ENCODE peak calls at places on chromosomes 1 and 21, in eight cellular contexts. X, Y, N, H, E, T, A and Z are unnamed samples.

GRCh38 chr1:86062458-86062857 is 94.1 kb downstream of the COL24A1 start:
- DNase-seq in X (no peak), Y (no peak), N (no peak), H (no peak), E (no peak), T (no peak), A (no peak), Z (no peak)

GRCh38 chr21:41207401-41208388 is 39.7 kb downstream of the BACE2 start:
- DNase-seq in X (no peak), Y (peak), N (no peak), H (peak), E (no peak), T (peak), A (peak), Z (no peak)

GRCh38 chr1:193216920-193217319 is 30.5 kb upstream of the B3GALT2 start:
- DNase-seq in X (no peak), Y (no peak), N (no peak), H (no peak), E (no peak), T (peak), A (no peak), Z (no peak)

GRCh38 chr1:39671793-39672550 is at the start of gene NT5C1A:
- DNase-seq in X (peak), Y (peak), N (no peak), H (no peak), E (no peak), T (peak), A (no peak), Z (peak)

GRCh38 chr1:238861342-238861741 is 525.0 kb upstream of the CHRM3 start:
- DNase-seq in X (no peak), Y (no peak), N (no peak), H (no peak), E (no peak), T (no peak), A (no peak), Z (no peak)

GRCh38 chr1:181789395-181789794 is 272.1 kb downstream of the ZNF648 start:
- DNase-seq in X (no peak), Y (no peak), N (no peak), H (no peak), E (no peak), T (no peak), A (no peak), Z (no peak)

GRCh38 chr1:32361308-32361673 is 994 bp downstream of the FAM229A start:
- DNase-seq in X (no peak), Y (peak), N (no peak), H (no peak), E (no peak), T (no peak), A (no peak), Z (no peak)

GRCh38 chr1:68174173-68175113 is 57.9 kb downstream of the WLS start:
- DNase-seq in X (peak), Y (peak), N (no peak), H (peak), E (no peak), T (no peak), A (peak), Z (peak)

GRCh38 chr1:40861227-40862003 is 748 bp downstream of the CITED4 start:
- DNase-seq in X (peak), Y (peak), N (peak), H (no peak), E (no peak), T (peak), A (no peak), Z (peak)

GRCh38 chr1:154529308-154529707 is 27.1 kb upstream of the SHE start:
- DNase-seq in X (no peak), Y (no peak), N (no peak), H (no peak), E (no peak), T (no peak), A (no peak), Z (no peak)

GRCh38 chr1:234997201-234998173 is 131.2 kb downstream of the TOMM20 start:
- DNase-seq in X (peak), Y (peak), N (no peak), H (peak), E (no peak), T (peak), A (peak), Z (no peak)

GRCh38 chr1:189899686-189900495 is 577.8 kb downstream of the BRINP3 start:
- DNase-seq in X (no peak), Y (no peak), N (no peak), H (no peak), E (no peak), T (no peak), A (no peak), Z (no peak)

GRCh38 chr1:85656256-85656655 is 52.0 kb downstream of the ZNHIT6 start:
- DNase-seq in X (no peak), Y (no peak), N (no peak), H (no peak), E (no peak), T (no peak), A (no peak), Z (no peak)

GRCh38 chr1:41241748-41242644 is at the start of gene SCMH1:
- DNase-seq in X (peak), Y (peak), N (peak), H (no peak), E (peak), T (peak), A (no peak), Z (peak)

GRCh38 chr1:27602510-27603319 is 1.2 kb downstream of the AHDC1 start:
- DNase-seq in X (no peak), Y (peak), N (no peak), H (no peak), E (no peak), T (peak), A (no peak), Z (peak)

GRCh38 chr1:201255470-201256362 is 27.6 kb upstream of the PKP1 start:
- DNase-seq in X (no peak), Y (no peak), N (no peak), H (no peak), E (peak), T (no peak), A (no peak), Z (no peak)

GRCh38 chr1:226626577-226626956 is 78.0 kb downstream of the STUM start:
- DNase-seq in X (peak), Y (peak), N (peak), H (no peak), E (peak), T (peak), A (no peak), Z (no peak)

GRCh38 chr1:156648951-156649350 is 7.0 kb downstream of the BCAN start:
- DNase-seq in X (no peak), Y (no peak), N (no peak), H (no peak), E (no peak), T (no peak), A (no peak), Z (no peak)

GRCh38 chr21:45698493-45698947 is 55.0 kb downstream of the PCBP3 start:
- DNase-seq in X (peak), Y (no peak), N (no peak), H (peak), E (no peak), T (peak), A (peak), Z (no peak)

GRCh38 chr1:8816306-8816705 is 1.1 kb downstream of the RERE start:
- DNase-seq in X (no peak), Y (no peak), N (no peak), H (no peak), E (no peak), T (no peak), A (no peak), Z (no peak)

GRCh38 chr1:180061019-180061418 is 93.7 kb upstream of the QSOX1 start:
- DNase-seq in X (no peak), Y (no peak), N (no peak), H (no peak), E (no peak), T (no peak), A (no peak), Z (no peak)

GRCh38 chr1:165040641-165041040 is 315.9 kb downstream of the LMX1A start:
- DNase-seq in X (no peak), Y (no peak), N (no peak), H (no peak), E (no peak), T (no peak), A (no peak), Z (no peak)

GRCh38 chr1:199264911-199265310 is 626.1 kb downstream of the PTPRC start:
- DNase-seq in X (no peak), Y (no peak), N (no peak), H (no peak), E (no peak), T (no peak), A (no peak), Z (no peak)
- TF ChIP-seq CTCF in X (no peak), Y (no peak), N (no peak), H (no peak), E (no peak), T (no peak), A (no peak), Z (no peak)

GRCh38 chr1:212819704-212820103 is 27.7 kb downstream of the SPATA45 start:
- DNase-seq in X (no peak), Y (no peak), N (no peak), H (no peak), E (no peak), T (no peak), A (no peak), Z (no peak)

GRCh38 chr1:212814548-212814947 is 22.9 kb downstream of the TATDN3 start:
- DNase-seq in X (no peak), Y (no peak), N (no peak), H (no peak), E (no peak), T (no peak), A (no peak), Z (no peak)

GRCh38 chr1:212820969-212821368 is 26.5 kb downstream of the SPATA45 start:
- DNase-seq in X (no peak), Y (no peak), N (no peak), H (no peak), E (no peak), T (no peak), A (no peak), Z (no peak)

GRCh38 chr1:212816567-212817278 is 25.0 kb downstream of the TATDN3 start:
- DNase-seq in X (no peak), Y (no peak), N (no peak), H (peak), E (no peak), T (no peak), A (no peak), Z (no peak)

GRCh38 chr1:212814989-212815388 is 23.3 kb downstream of the TATDN3 start:
- DNase-seq in X (no peak), Y (no peak), N (no peak), H (no peak), E (no peak), T (no peak), A (no peak), Z (no peak)
- TF ChIP-seq CTCF in X (peak), Y (peak), N (peak), H (peak), E (peak), T (peak), A (peak), Z (peak)

GRCh38 chr1:25619101-25619890 is 2.7 kb downstream of the MAN1C1 start:
- DNase-seq in X (no peak), Y (peak), N (peak), H (no peak), E (peak), T (peak), A (no peak), Z (peak)
- TF ChIP-seq CTCF in X (peak), Y (peak), N (peak), H (peak), E (peak), T (peak), A (peak), Z (peak)

GRCh38 chr1:243672675-243673074 is 177.4 kb downstream of the AKT3 start:
- DNase-seq in X (no peak), Y (no peak), N (no peak), H (no peak), E (no peak), T (no peak), A (no peak), Z (no peak)
- TF ChIP-seq CTCF in X (no peak), Y (no peak), N (no peak), H (no peak), E (no peak), T (no peak), A (no peak), Z (no peak)

GRCh38 chr1:3481836-3482589 is 27.5 kb downstream of the ARHGEF16 start:
- DNase-seq in X (no peak), Y (no peak), N (no peak), H (peak), E (no peak), T (no peak), A (no peak), Z (no peak)

GRCh38 chr1:3483801-3484444 is 29.5 kb downstream of the ARHGEF16 start:
- DNase-seq in X (no peak), Y (peak), N (peak), H (no peak), E (no peak), T (no peak), A (no peak), Z (peak)

GRCh38 chr1:3483380-3483779 is 28.9 kb downstream of the ARHGEF16 start:
- DNase-seq in X (no peak), Y (no peak), N (no peak), H (no peak), E (no peak), T (no peak), A (no peak), Z (no peak)

GRCh38 chr1:3481046-3481445 is 26.6 kb downstream of the ARHGEF16 start:
- DNase-seq in X (no peak), Y (no peak), N (no peak), H (no peak), E (no peak), T (no peak), A (no peak), Z (no peak)

GRCh38 chr1:3482590-3482899 is 28.1 kb downstream of the ARHGEF16 start:
- DNase-seq in X (no peak), Y (no peak), N (no peak), H (no peak), E (no peak), T (no peak), A (no peak), Z (no peak)
- TF ChIP-seq CTCF in X (no peak), Y (no peak), N (no peak), H (peak), E (peak), T (no peak), A (peak), Z (no peak)

GRCh38 chr1:28890836-28891235 is 23.5 kb upstream of the EPB41 start:
- DNase-seq in X (no peak), Y (no peak), N (no peak), H (no peak), E (no peak), T (no peak), A (no peak), Z (no peak)

GRCh38 chr1:28895896-28896608 is 18.3 kb upstream of the EPB41 start:
- DNase-seq in X (no peak), Y (no peak), N (no peak), H (no peak), E (no peak), T (no peak), A (no peak), Z (no peak)

GRCh38 chr1:28891256-28891655 is 23.1 kb upstream of the EPB41 start:
- DNase-seq in X (no peak), Y (no peak), N (no peak), H (no peak), E (no peak), T (no peak), A (no peak), Z (no peak)

GRCh38 chr1:28894785-28895184 is 19.6 kb upstream of the EPB41 start:
- DNase-seq in X (no peak), Y (peak), N (no peak), H (no peak), E (no peak), T (no peak), A (no peak), Z (no peak)

GRCh38 chr1:28893403-28894102 is 20.8 kb upstream of the EPB41 start:
- DNase-seq in X (no peak), Y (peak), N (no peak), H (no peak), E (no peak), T (no peak), A (peak), Z (no peak)
- TF ChIP-seq CTCF in X (no peak), Y (peak), N (peak), H (peak), E (peak), T (no peak), A (peak), Z (no peak)

GRCh38 chr1:10806966-10807365 is 10.5 kb upstream of the CASZ1 start:
- DNase-seq in X (no peak), Y (no peak), N (no peak), H (no peak), E (no peak), T (no peak), A (no peak), Z (no peak)

GRCh38 chr1:10802948-10803715 is 6.7 kb upstream of the CASZ1 start:
- DNase-seq in X (no peak), Y (no peak), N (no peak), H (no peak), E (no peak), T (no peak), A (no peak), Z (no peak)

GRCh38 chr1:10808441-10808840 is 12.0 kb upstream of the CASZ1 start:
- DNase-seq in X (no peak), Y (no peak), N (no peak), H (no peak), E (no peak), T (no peak), A (no peak), Z (no peak)

GRCh38 chr1:10800778-10801177 is 4.3 kb upstream of the CASZ1 start:
- DNase-seq in X (no peak), Y (no peak), N (no peak), H (no peak), E (no peak), T (no peak), A (no peak), Z (no peak)

DNA sequence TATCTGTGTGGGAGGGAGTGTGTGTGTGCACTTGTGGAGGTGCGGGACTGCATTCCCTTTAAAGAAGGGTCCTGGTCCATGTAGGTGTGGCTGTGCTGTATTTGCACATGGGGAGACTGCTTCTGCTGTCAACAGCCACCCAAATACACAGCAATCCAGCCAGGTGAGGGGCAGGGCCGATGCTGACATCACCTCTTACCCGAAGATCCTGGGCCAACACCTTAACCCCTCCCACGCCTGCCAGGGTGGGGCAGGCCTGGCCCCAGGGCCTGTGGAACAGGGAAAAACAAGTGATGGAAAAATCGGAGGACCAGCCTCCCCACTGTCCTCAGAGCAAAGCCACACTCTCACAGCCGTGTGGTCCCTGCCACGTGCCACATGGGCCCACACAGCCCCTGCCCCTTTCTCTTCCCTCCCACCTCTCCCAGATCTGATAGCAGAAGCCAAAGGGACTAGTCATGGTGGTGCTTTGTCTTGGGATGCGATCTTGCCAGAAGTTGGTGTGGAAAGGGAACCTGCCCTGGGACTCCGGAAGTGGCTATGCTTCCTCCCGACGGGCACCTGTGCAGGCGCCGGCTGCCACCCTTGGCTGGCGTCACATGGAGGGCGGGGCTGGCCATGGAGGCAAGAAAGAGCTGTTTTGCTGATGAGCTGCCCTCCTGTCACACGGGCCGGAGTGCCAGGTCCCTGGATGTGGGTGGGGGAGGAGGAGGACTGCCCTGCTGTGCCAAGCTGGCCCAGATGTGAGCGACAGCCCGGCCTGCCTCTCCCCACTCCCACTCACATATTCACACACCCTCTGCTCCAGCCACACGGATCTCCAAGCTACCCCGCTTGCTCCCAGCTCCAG is 7.8 kb upstream of the CASZ1 start:
- DNase-seq in X (peak), Y (no peak), N (no peak), H (no peak), E (no peak), T (no peak), A (no peak), Z (no peak)
- TF ChIP-seq CTCF in X (no peak), Y (no peak), N (no peak), H (no peak), E (no peak), T (no peak), A (no peak), Z (no peak)

GRCh38 chr1:178189814-178190213 is 95.9 kb downstream of the RASAL2 start:
- DNase-seq in X (no peak), Y (no peak), N (no peak), H (no peak), E (no peak), T (no peak), A (no peak), Z (no peak)
- TF ChIP-seq CTCF in X (no peak), Y (peak), N (no peak), H (peak), E (peak), T (peak), A (peak), Z (no peak)

GRCh38 chr1:18920931-18921330 is 18.6 kb upstream of the ALDH4A1 start:
- DNase-seq in X (no peak), Y (no peak), N (no peak), H (no peak), E (no peak), T (no peak), A (no peak), Z (no peak)

GRCh38 chr1:18922848-18923475 is 20.6 kb upstream of the ALDH4A1 start:
- DNase-seq in X (no peak), Y (peak), N (no peak), H (no peak), E (no peak), T (no peak), A (no peak), Z (no peak)

GRCh38 chr1:18919949-18920348 is 17.6 kb upstream of the ALDH4A1 start:
- DNase-seq in X (no peak), Y (no peak), N (no peak), H (no peak), E (no peak), T (no peak), A (no peak), Z (no peak)

GRCh38 chr1:18922319-18922726 is 20.0 kb upstream of the ALDH4A1 start:
- DNase-seq in X (peak), Y (peak), N (no peak), H (peak), E (no peak), T (peak), A (peak), Z (peak)

DNA sequence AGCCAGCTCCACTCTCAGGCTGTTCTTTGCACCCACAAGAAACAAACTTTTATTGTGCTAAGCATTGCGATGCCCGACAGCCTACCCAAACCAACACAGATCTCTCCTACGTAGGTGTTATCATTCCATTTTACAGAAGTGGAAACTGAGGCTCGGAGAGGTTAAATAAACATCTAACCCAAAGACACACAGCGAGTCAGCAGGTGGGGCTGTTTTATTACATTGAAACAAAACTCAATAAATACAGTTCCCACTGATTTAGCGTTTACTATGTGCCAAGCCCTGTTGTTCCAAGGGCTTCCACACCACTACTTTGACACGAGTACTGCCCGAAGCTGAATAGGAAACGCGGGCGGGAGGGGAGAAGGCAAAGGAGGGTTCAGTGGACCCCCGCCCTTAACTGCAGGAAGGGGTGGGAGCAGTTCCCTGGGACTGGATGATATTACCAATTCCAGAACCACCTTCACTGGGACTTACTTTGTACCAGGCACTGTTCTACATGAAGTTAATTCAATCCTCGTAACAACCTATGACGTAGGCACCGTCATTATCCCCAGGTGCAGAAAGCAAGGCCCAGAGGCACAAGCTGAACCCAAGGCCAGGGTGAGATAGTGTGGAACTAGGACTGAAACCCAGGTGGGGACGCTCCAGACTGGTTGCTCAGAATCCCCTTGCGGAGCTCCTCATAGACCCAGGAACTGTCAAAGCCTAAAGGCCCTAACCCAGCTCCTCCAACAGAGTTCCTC is 19.3 kb upstream of the ALDH4A1 start:
- DNase-seq in X (no peak), Y (no peak), N (no peak), H (no peak), E (no peak), T (no peak), A (no peak), Z (no peak)
- TF ChIP-seq CTCF in X (no peak), Y (no peak), N (no peak), H (peak), E (no peak), T (peak), A (peak), Z (no peak)